ENCODE peak calls at places on chromosome 1, in ten cellular contexts. R, J, D, A, V, W, M, P, F and H are unnamed samples.

GRCh38 chr1:244864253-244865027 is at the start of gene HNRNPU:
- DNase-seq in M (peak), D (peak), W (peak), V (peak), F (peak), R (peak), A (peak), P (peak), J (peak), H (peak)

GRCh38 chr1:62295921-62296451 is 23.2 kb downstream of the KANK4 start:
- DNase-seq in D (no peak), M (no peak), P (peak), V (peak), A (peak), J (no peak), W (no peak), F (no peak), R (no peak), H (no peak)

GRCh38 chr1:207172885-207173284 is 68.9 kb downstream of the C4BPA start:
- DNase-seq in R (no peak), P (no peak), M (no peak), V (no peak), A (no peak), W (no peak), J (no peak), D (peak), F (no peak), H (no peak)

GRCh38 chr1:59214764-59215208 is 82.1 kb upstream of the FGGY start:
- DNase-seq in V (no peak), J (no peak), P (peak), D (no peak), A (peak), M (no peak), W (no peak), F (no peak), R (no peak), H (no peak)

GRCh38 chr1:47713960-47714359 is 276.1 kb downstream of the FOXD2 start:
- DNase-seq in M (no peak), R (no peak), P (no peak), J (no peak), W (no peak), A (no peak), F (no peak), D (no peak), V (no peak), H (no peak)

GRCh38 chr1:178933709-178934573 is 63.1 kb upstream of the ANGPTL1 start:
- DNase-seq in R (no peak), M (no peak), F (no peak), P (no peak), J (no peak), V (no peak), A (peak), D (peak), W (no peak), H (no peak)

GRCh38 chr1:154276797-154277196 is 4.4 kb downstream of the HAX1 start:
- DNase-seq in M (no peak), P (no peak), D (no peak), F (no peak), R (no peak), J (no peak), A (no peak), W (peak), V (no peak), H (no peak)

GRCh38 chr1:202659541-202659940 is 50.7 kb downstream of the SYT2 start:
- DNase-seq in A (no peak), P (no peak), V (no peak), J (no peak), W (no peak), M (no peak), F (no peak), D (no peak), R (no peak), H (no peak)

GRCh38 chr1:115133440-115133839 is 44.1 kb upstream of the TSPAN2 start:
- DNase-seq in P (peak), D (no peak), A (no peak), R (no peak), V (no peak), M (no peak), W (no peak), F (no peak), J (no peak), H (no peak)

GRCh38 chr1:9814619-9815018 is 9.1 kb downstream of the CLSTN1 start:
- DNase-seq in W (no peak), F (no peak), V (no peak), R (no peak), A (no peak), D (no peak), M (no peak), J (no peak), P (no peak), H (no peak)

GRCh38 chr1:53600001-53600400 is 139.0 kb downstream of the GLIS1 start:
- DNase-seq in R (no peak), M (no peak), W (no peak), P (no peak), V (no peak), D (no peak), F (no peak), A (no peak), J (no peak), H (no peak)

GRCh38 chr1:162416909-162417308 is 5.0 kb upstream of the SH2D1B start:
- DNase-seq in M (no peak), V (no peak), F (no peak), D (no peak), P (no peak), J (no peak), A (no peak), W (no peak), R (no peak), H (no peak)

GRCh38 chr1:67833595-67833926 is 294 bp upstream of the GNG12 start:
- DNase-seq in M (no peak), V (no peak), P (no peak), J (no peak), A (peak), D (no peak), R (no peak), W (no peak), F (no peak), H (no peak)

GRCh38 chr1:6601865-6602668 is 602 bp downstream of the KLHL21 start:
- DNase-seq in V (peak), F (no peak), R (peak), A (peak), D (no peak), M (peak), P (peak), W (no peak), J (no peak), H (no peak)

GRCh38 chr1:78493456-78493855 is 2.7 kb downstream of the PTGFR start:
- DNase-seq in F (no peak), P (no peak), M (no peak), J (no peak), V (no peak), W (no peak), A (no peak), D (no peak), R (no peak), H (no peak)

GRCh38 chr1:24910751-24911650 is 19.1 kb downstream of the RUNX3 start:
- DNase-seq in F (no peak), D (no peak), V (peak), J (peak), R (peak), W (no peak), P (peak), M (no peak), A (no peak), H (no peak)

GRCh38 chr1:84539972-84540371 is 33.6 kb upstream of the GNG5 start:
- DNase-seq in V (no peak), F (no peak), P (peak), A (no peak), M (no peak), D (no peak), R (no peak), J (no peak), W (no peak), H (no peak)

GRCh38 chr1:115275216-115275615 is 62.8 kb downstream of the NGF start:
- DNase-seq in V (no peak), D (no peak), J (no peak), M (no peak), R (no peak), A (peak), P (peak), F (no peak), W (no peak), H (peak)

GRCh38 chr1:200351826-200352549 is 57.8 kb downstream of the ZNF281 start:
- DNase-seq in M (no peak), D (no peak), R (peak), F (no peak), P (peak), A (peak), V (peak), W (no peak), J (no peak), H (no peak)

GRCh38 chr1:114153051-114153620 is 533 bp downstream of the SYT6 start:
- DNase-seq in W (no peak), A (no peak), J (no peak), V (peak), D (no peak), P (no peak), R (no peak), F (no peak), M (no peak), H (no peak)

GRCh38 chr1:228546541-228547463 is 59.6 kb downstream of the RNF187 start:
- DNase-seq in P (no peak), J (no peak), A (peak), V (no peak), F (no peak), D (no peak), W (no peak), R (no peak), M (no peak), H (no peak)

GRCh38 chr1:21517660-21518480 is 8.6 kb downstream of the ALPL start:
- DNase-seq in J (no peak), W (no peak), P (no peak), R (no peak), V (no peak), D (no peak), M (no peak), A (no peak), F (no peak), H (no peak)

GRCh38 chr1:25874635-25875153 is 814 bp downstream of the PAQR7 start:
- DNase-seq in P (no peak), J (no peak), A (no peak), V (no peak), M (no peak), F (no peak), W (no peak), D (no peak), R (no peak), H (no peak)

GRCh38 chr1:209674957-209675566 is at the start of gene G0S2:
- DNase-seq in P (peak), A (peak), F (no peak), V (peak), W (no peak), D (no peak), J (peak), M (peak), R (no peak), H (no peak)